ENCODE peak calls at places on chromosomes 12 and 14, in four cellular contexts. G is NCI-H2081; H is thoracic aorta; W is effector memory CD4-positive, alpha-beta T cell. B is an unnamed sample.

GRCh38 chr12:39003541-39004160 is 98.3 kb upstream of the CPNE8 start:
- DNase-seq in G (no peak), H (no peak), W (no peak), B (no peak)

GRCh38 chr12:29041621-29042020 is 107.5 kb upstream of the FAR2 start:
- DNase-seq in G (no peak), H (no peak), W (no peak), B (no peak)

GRCh38 chr12:122726056-122726558 is 4.5 kb downstream of the HCAR1 start:
- DNase-seq in G (no peak), H (no peak), W (peak; percentile 3), B (peak; percentile 55)

GRCh38 chr12:76246611-76247010 is 101.6 kb downstream of the BBS10 start:
- DNase-seq in G (no peak), H (no peak), W (no peak), B (no peak)

GRCh38 chr12:123671876-123672275 is 963 bp downstream of the TCTN2 start:
- DNase-seq in G (no peak), H (no peak), W (no peak), B (no peak)

GRCh38 chr14:20642182-20642581 is 691 bp upstream of the OR6S1 start:
- DNase-seq in G (no peak), H (no peak), W (no peak), B (no peak)

GRCh38 chr12:10363665-10363921 is 26.2 kb downstream of the KLRK1 start:
- DNase-seq in G (no peak), H (no peak), W (no peak), B (no peak)

GRCh38 chr14:38716871-38717270 is 386.2 kb downstream of the SEC23A start:
- DNase-seq in G (no peak), H (no peak), W (no peak), B (no peak)

GRCh38 chr12:118404876-118405521 is 28.6 kb downstream of the SUDS3 start:
- DNase-seq in G (peak; percentile 47), H (peak; percentile 36), W (peak; percentile 2), B (peak; percentile 68)

GRCh38 chr14:68479247-68479646 is 313.6 kb downstream of the ZFP36L1 start:
- DNase-seq in G (no peak), H (no peak), W (no peak), B (no peak)

GRCh38 chr14:100065942-100066574 is 836 bp downstream of the EVL start:
- DNase-seq in G (no peak), H (no peak), W (peak; percentile 72), B (no peak)

GRCh38 chr14:49173765-49174373 is 412.3 kb downstream of the RPS29 start:
- DNase-seq in G (peak; percentile 79), H (no peak), W (no peak), B (peak; percentile 74)

GRCh38 chr14:53128303-53128702 is 24.8 kb downstream of the DDHD1 start:
- DNase-seq in G (no peak), H (no peak), W (no peak), B (no peak)